ENCODE peak calls at places on chromosome 5, in eight cellular contexts. One of them, this sample, is unnamed.
A peak's percentile ranks its signal among the peaks of the same experiment; 100 is the strongest.

GRCh38 chr5:80055491-80056170 is 20.5 kb downstream of the THBS4 start:
- DNase-seq in transverse colon: no peak
- DNase-seq in OCI-LY7: no peak
- DNase-seq in HL-60: no peak
- DNase-seq in neural progenitor cell: no peak
- DNase-seq in AG04449: no peak
- DNase-seq in ovary: no peak
- DNase-seq in gastrocnemius medialis: no peak
- DNase-seq in this sample: no peak

GRCh38 chr5:14399054-14399657 is 182.4 kb upstream of the OTULINL start:
- DNase-seq in AG04449: no peak
- DNase-seq in gastrocnemius medialis: no peak
- DNase-seq in neural progenitor cell: peak; percentile 62
- DNase-seq in OCI-LY7: peak; percentile 57
- DNase-seq in ovary: no peak
- DNase-seq in HL-60: peak; percentile 7
- DNase-seq in transverse colon: no peak
- DNase-seq in this sample: no peak

GRCh38 chr5:113489299-113489698 is 1.0 kb upstream of the MCC start:
- DNase-seq in ovary: no peak
- DNase-seq in gastrocnemius medialis: peak; percentile 19
- DNase-seq in neural progenitor cell: no peak
- DNase-seq in AG04449: peak; percentile 95
- DNase-seq in transverse colon: no peak
- DNase-seq in HL-60: peak; percentile 51
- DNase-seq in OCI-LY7: no peak
- DNase-seq in this sample: no peak

GRCh38 chr5:94329115-94329514 is 289.3 kb downstream of the KIAA0825 start:
- DNase-seq in ovary: no peak
- DNase-seq in transverse colon: no peak
- DNase-seq in gastrocnemius medialis: no peak
- DNase-seq in HL-60: no peak
- DNase-seq in neural progenitor cell: peak; percentile 28
- DNase-seq in OCI-LY7: no peak
- DNase-seq in AG04449: no peak
- DNase-seq in this sample: no peak

GRCh38 chr5:127997131-127997775 is 86.3 kb upstream of the SLC12A2 start:
- DNase-seq in AG04449: no peak
- DNase-seq in HL-60: no peak
- DNase-seq in ovary: no peak
- DNase-seq in neural progenitor cell: peak; percentile 36
- DNase-seq in OCI-LY7: no peak
- DNase-seq in gastrocnemius medialis: no peak
- DNase-seq in transverse colon: no peak
- DNase-seq in this sample: no peak

GRCh38 chr5:159838551-159839222 is 77.6 kb upstream of the ADRA1B start:
- DNase-seq in neural progenitor cell: no peak
- DNase-seq in AG04449: no peak
- DNase-seq in OCI-LY7: no peak
- DNase-seq in ovary: no peak
- DNase-seq in HL-60: no peak
- DNase-seq in transverse colon: no peak
- DNase-seq in gastrocnemius medialis: no peak
- DNase-seq in this sample: no peak

GRCh38 chr5:33415811-33416354 is 24.9 kb upstream of the TARS1 start:
- DNase-seq in OCI-LY7: no peak
- DNase-seq in ovary: no peak
- DNase-seq in neural progenitor cell: no peak
- DNase-seq in AG04449: no peak
- DNase-seq in transverse colon: no peak
- DNase-seq in HL-60: no peak
- DNase-seq in gastrocnemius medialis: no peak
- DNase-seq in this sample: no peak

GRCh38 chr5:161757223-161757622 is 71.7 kb downstream of the GABRA6 start:
- DNase-seq in AG04449: no peak
- DNase-seq in ovary: no peak
- DNase-seq in HL-60: no peak
- DNase-seq in transverse colon: no peak
- DNase-seq in gastrocnemius medialis: no peak
- DNase-seq in OCI-LY7: no peak
- DNase-seq in neural progenitor cell: no peak
- DNase-seq in this sample: no peak

GRCh38 chr5:156647034-156647451 is 203.1 kb upstream of the PPP1R2B start:
- DNase-seq in HL-60: no peak
- DNase-seq in neural progenitor cell: peak; percentile 37
- DNase-seq in AG04449: peak; percentile 56
- DNase-seq in gastrocnemius medialis: no peak
- DNase-seq in ovary: no peak
- DNase-seq in OCI-LY7: no peak
- DNase-seq in transverse colon: no peak
- DNase-seq in this sample: no peak

GRCh38 chr5:141359790-141360426 is at the start of gene PCDHGB2:
- DNase-seq in gastrocnemius medialis: no peak
- DNase-seq in OCI-LY7: peak; percentile 85
- DNase-seq in ovary: no peak
- DNase-seq in transverse colon: no peak
- DNase-seq in neural progenitor cell: peak; percentile 38
- DNase-seq in HL-60: no peak
- DNase-seq in AG04449: no peak
- DNase-seq in this sample: no peak
- TF ChIP-seq CTCF in gastrocnemius medialis: peak; percentile 26
- TF ChIP-seq CTCF in OCI-LY7: peak; percentile 94
- TF ChIP-seq CTCF in ovary: no peak
- TF ChIP-seq CTCF in transverse colon: peak; percentile 18
- TF ChIP-seq CTCF in neural progenitor cell: peak; percentile 49
- TF ChIP-seq CTCF in HL-60: no peak
- TF ChIP-seq CTCF in AG04449: peak; percentile 15
- TF ChIP-seq CTCF in this sample: peak; percentile 64

GRCh38 chr5:61817472-61818326 is 485.6 kb downstream of the ZSWIM6 start:
- DNase-seq in gastrocnemius medialis: no peak
- DNase-seq in ovary: peak; percentile 60
- DNase-seq in HL-60: no peak
- DNase-seq in OCI-LY7: no peak
- DNase-seq in AG04449: peak; percentile 21
- DNase-seq in neural progenitor cell: peak; percentile 63
- DNase-seq in transverse colon: peak; percentile 31
- DNase-seq in this sample: peak; percentile 19
- TF ChIP-seq CTCF in gastrocnemius medialis: no peak
- TF ChIP-seq CTCF in ovary: no peak
- TF ChIP-seq CTCF in HL-60: no peak
- TF ChIP-seq CTCF in OCI-LY7: peak; percentile 14
- TF ChIP-seq CTCF in AG04449: peak; percentile 76
- TF ChIP-seq CTCF in neural progenitor cell: peak; percentile 70
- TF ChIP-seq CTCF in transverse colon: peak; percentile 49
- TF ChIP-seq CTCF in this sample: peak; percentile 70

GRCh38 chr5:67493676-67494075 is 297.1 kb upstream of the CD180 start:
- DNase-seq in transverse colon: peak; percentile 54
- DNase-seq in neural progenitor cell: peak; percentile 54
- DNase-seq in AG04449: no peak
- DNase-seq in HL-60: no peak
- DNase-seq in OCI-LY7: no peak
- DNase-seq in gastrocnemius medialis: peak; percentile 53
- DNase-seq in ovary: no peak
- DNase-seq in this sample: peak; percentile 32
- TF ChIP-seq CTCF in transverse colon: peak; percentile 40
- TF ChIP-seq CTCF in neural progenitor cell: peak; percentile 57
- TF ChIP-seq CTCF in AG04449: peak; percentile 24
- TF ChIP-seq CTCF in HL-60: no peak
- TF ChIP-seq CTCF in OCI-LY7: no peak
- TF ChIP-seq CTCF in gastrocnemius medialis: no peak
- TF ChIP-seq CTCF in ovary: no peak
- TF ChIP-seq CTCF in this sample: peak; percentile 62

DNA sequence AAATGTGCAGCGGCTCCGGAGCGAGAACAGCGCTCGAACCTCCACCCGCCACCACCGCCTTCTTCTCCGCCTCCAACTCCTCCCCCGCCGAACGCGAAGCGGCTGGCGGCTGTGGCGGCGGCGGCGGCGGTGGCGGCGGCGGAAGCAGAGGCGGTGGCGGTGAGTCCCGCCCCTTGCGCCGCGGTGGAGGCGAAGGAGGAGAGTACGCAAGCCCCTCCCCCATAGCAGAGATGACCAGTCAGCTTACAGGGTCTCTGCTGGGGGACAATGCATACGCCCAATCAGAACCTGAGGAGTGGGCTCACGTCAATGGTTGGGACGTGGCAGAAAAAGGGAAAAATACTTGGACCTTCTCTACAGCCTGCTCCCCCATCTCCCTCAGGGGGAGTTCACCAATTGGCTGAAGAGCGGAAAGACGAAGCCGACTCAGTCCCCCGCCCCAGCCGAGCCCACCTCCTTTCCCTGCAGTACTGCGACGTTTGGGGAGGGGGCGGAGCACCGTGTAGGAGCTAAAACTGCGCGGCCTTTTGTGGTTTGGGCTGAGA is at the start of gene PJA2:
- DNase-seq in gastrocnemius medialis: peak; percentile 99
- DNase-seq in OCI-LY7: peak; percentile 99
- DNase-seq in HL-60: peak; percentile 86
- DNase-seq in AG04449: peak; percentile 100
- DNase-seq in transverse colon: peak; percentile 98
- DNase-seq in neural progenitor cell: peak; percentile 100
- DNase-seq in ovary: peak; percentile 99
- DNase-seq in this sample: peak; percentile 99
- TF ChIP-seq CTCF in gastrocnemius medialis: peak; percentile 59
- TF ChIP-seq CTCF in OCI-LY7: no peak
- TF ChIP-seq CTCF in HL-60: no peak
- TF ChIP-seq CTCF in AG04449: peak; percentile 35
- TF ChIP-seq CTCF in transverse colon: peak; percentile 33
- TF ChIP-seq CTCF in neural progenitor cell: peak; percentile 30
- TF ChIP-seq CTCF in ovary: peak; percentile 64
- TF ChIP-seq CTCF in this sample: peak; percentile 63

This sample was measured in left ventricle myocardium inferior.